ENCODE peak calls at places on chromosome 3, in eight cellular contexts. K is fibroblast of mammary gland, L is tibial nerve, Q is hypothalamus, R is substantia nigra, N is type B pancreatic cell, I is NCI-H1092, C is HTR-8/SVneo. X is an unnamed sample.

GRCh38 chr3:151290673-151291072 is 12.3 kb upstream of the P2RY14 start:
- DNase-seq in K (peak), L (no peak), Q (no peak), R (no peak), N (no peak), I (no peak), C (peak), X (peak)

GRCh38 chr3:4416961-4417360 is 50.1 kb downstream of the SUMF1 start:
- DNase-seq in K (peak), L (no peak), Q (no peak), R (no peak), N (no peak), I (no peak), C (peak), X (peak)

GRCh38 chr3:114685053-114685630 is 391.3 kb downstream of the TIGIT start:
- DNase-seq in K (no peak), L (no peak), Q (no peak), R (no peak), N (no peak), I (no peak), C (no peak), X (peak)

GRCh38 chr3:24305795-24306467 is 188.7 kb downstream of the THRB start:
- DNase-seq in K (peak), L (no peak), Q (no peak), R (no peak), N (no peak), I (no peak), C (peak), X (no peak)

GRCh38 chr3:142549986-142550385 is 28.5 kb downstream of the ATR start:
- DNase-seq in K (no peak), L (no peak), Q (no peak), R (no peak), N (no peak), I (no peak), C (no peak), X (no peak)

GRCh38 chr3:125116311-125117069 is 60.7 kb upstream of the HEG1 start:
- DNase-seq in K (peak), L (no peak), Q (no peak), R (no peak), N (no peak), I (no peak), C (peak), X (peak)

GRCh38 chr3:159881828-159882309 is 106.8 kb upstream of the IL12A start:
- DNase-seq in K (no peak), L (no peak), Q (peak), R (peak), N (no peak), I (no peak), C (peak), X (no peak)

GRCh38 chr3:87625911-87626310 is 349.5 kb upstream of the POU1F1 start:
- DNase-seq in K (no peak), L (no peak), Q (no peak), R (no peak), N (no peak), I (no peak), C (no peak), X (no peak)

GRCh38 chr3:102129774-102130608 is 280.7 kb downstream of the NFKBIZ start:
- DNase-seq in K (peak), L (peak), Q (no peak), R (no peak), N (no peak), I (no peak), C (no peak), X (peak)

GRCh38 chr3:66302288-66302687 is 81.5 kb downstream of the SLC25A26 start:
- DNase-seq in K (peak), L (no peak), Q (no peak), R (no peak), N (no peak), I (no peak), C (no peak), X (peak)

GRCh38 chr3:99714146-99714545 is 75.8 kb downstream of the COL8A1 start:
- DNase-seq in K (peak), L (no peak), Q (no peak), R (no peak), N (no peak), I (no peak), C (no peak), X (peak)

GRCh38 chr3:16516695-16517481 is 3.4 kb upstream of the RFTN1 start:
- DNase-seq in K (peak), L (peak), Q (no peak), R (no peak), N (no peak), I (peak), C (peak), X (peak)

GRCh38 chr3:123294296-123294938 is 92.7 kb downstream of the SEC22A start:
- DNase-seq in K (no peak), L (no peak), Q (no peak), R (no peak), N (no peak), I (no peak), C (no peak), X (no peak)

GRCh38 chr3:63937661-63938651 is 25.8 kb upstream of the SCAANT1 start:
- DNase-seq in K (no peak), L (no peak), Q (no peak), R (no peak), N (no peak), I (no peak), C (no peak), X (no peak)

GRCh38 chr3:62757045-62757444 is 118.2 kb downstream of the CADPS start:
- DNase-seq in K (no peak), L (no peak), Q (no peak), R (no peak), N (no peak), I (no peak), C (no peak), X (no peak)

GRCh38 chr3:185313693-185314246 is 49.2 kb upstream of the MAP3K13 start:
- DNase-seq in K (no peak), L (no peak), Q (no peak), R (no peak), N (no peak), I (no peak), C (no peak), X (no peak)

GRCh38 chr3:99711361-99711760 is 73.0 kb downstream of the COL8A1 start:
- DNase-seq in K (peak), L (peak), Q (no peak), R (no peak), N (no peak), I (no peak), C (no peak), X (no peak)

GRCh38 chr3:126377211-126377610 is 17.5 kb upstream of the CFAP100 start:
- DNase-seq in K (no peak), L (no peak), Q (no peak), R (no peak), N (no peak), I (no peak), C (no peak), X (no peak)

GRCh38 chr3:71066356-71066755 is 517.2 kb downstream of the FOXP1 start:
- DNase-seq in K (no peak), L (no peak), Q (no peak), R (no peak), N (no peak), I (no peak), C (no peak), X (no peak)

GRCh38 chr3:171950373-171950772 is 89.0 kb upstream of the FNDC3B start:
- DNase-seq in K (peak), L (no peak), Q (no peak), R (no peak), N (no peak), I (no peak), C (peak), X (peak)

GRCh38 chr3:58492385-58492970 is 582 bp downstream of the KCTD6 start:
- DNase-seq in K (no peak), L (no peak), Q (no peak), R (no peak), N (no peak), I (no peak), C (no peak), X (peak)

GRCh38 chr3:105938101-105938500 is 69.3 kb upstream of the CBLB start:
- DNase-seq in K (peak), L (no peak), Q (no peak), R (no peak), N (no peak), I (peak), C (no peak), X (peak)

GRCh38 chr3:167736997-167737396 is 1.5 kb downstream of the SERPINI1 start:
- DNase-seq in K (no peak), L (no peak), Q (no peak), R (no peak), N (no peak), I (no peak), C (no peak), X (no peak)

GRCh38 chr3:53174346-53175250 is 13.6 kb downstream of the PRKCD start:
- DNase-seq in K (no peak), L (no peak), Q (no peak), R (no peak), N (no peak), I (no peak), C (no peak), X (no peak)

GRCh38 chr3:59734061-59734460 is 684.2 kb upstream of the CFAP20DC start:
- DNase-seq in K (no peak), L (no peak), Q (no peak), R (no peak), N (no peak), I (no peak), C (no peak), X (no peak)

GRCh38 chr3:87333393-87333892 is 57.1 kb upstream of the POU1F1 start:
- DNase-seq in K (peak), L (no peak), Q (no peak), R (no peak), N (no peak), I (no peak), C (peak), X (peak)

GRCh38 chr3:127607675-127608361 is 9.6 kb downstream of the MCM2 start:
- DNase-seq in K (no peak), L (no peak), Q (no peak), R (no peak), N (no peak), I (no peak), C (no peak), X (no peak)

GRCh38 chr3:132784502-132785025 is 62.4 kb upstream of the NPHP3 start:
- DNase-seq in K (no peak), L (no peak), Q (no peak), R (no peak), N (no peak), I (no peak), C (no peak), X (peak)

GRCh38 chr3:7630351-7630911 is 769.5 kb downstream of the GRM7 start:
- DNase-seq in K (peak), L (no peak), Q (no peak), R (no peak), N (no peak), I (no peak), C (no peak), X (no peak)

GRCh38 chr3:194671511-194671899 is 486 bp downstream of the LSG1 start:
- DNase-seq in K (peak), L (no peak), Q (no peak), R (no peak), N (no peak), I (no peak), C (no peak), X (no peak)